ENCODE peak calls at places on chromosome 16, in four cellular contexts. One of them, this sample, is unnamed.

GRCh38 chr16:58024673-58025350 is 742 bp upstream of the MMP15 start:
- DNase-seq in T-cell: no peak
- DNase-seq in stomach: peak
- DNase-seq in stromal cell of bone marrow: no peak
- DNase-seq in this sample: no peak

GRCh38 chr16:31502981-31503380 is 5.2 kb downstream of the RUSF1 start:
- DNase-seq in stromal cell of bone marrow: peak
- DNase-seq in T-cell: no peak
- DNase-seq in stomach: no peak
- DNase-seq in this sample: no peak

GRCh38 chr16:75317101-75317522 is 65.7 kb upstream of the BCAR1 start:
- DNase-seq in stomach: no peak
- DNase-seq in stromal cell of bone marrow: no peak
- DNase-seq in T-cell: no peak
- DNase-seq in this sample: no peak

GRCh38 chr16:392450-393027 is 4.5 kb upstream of the NME4 start:
- DNase-seq in stromal cell of bone marrow: no peak
- DNase-seq in stomach: no peak
- DNase-seq in T-cell: no peak
- DNase-seq in this sample: no peak

GRCh38 chr16:25011891-25012499 is 3.2 kb downstream of the ARHGAP17 start:
- DNase-seq in stomach: no peak
- DNase-seq in stromal cell of bone marrow: no peak
- DNase-seq in T-cell: no peak
- DNase-seq in this sample: no peak

GRCh38 chr16:17312100-17312732 is 158.5 kb downstream of the XYLT1 start:
- DNase-seq in T-cell: no peak
- DNase-seq in stomach: peak
- DNase-seq in stromal cell of bone marrow: no peak
- DNase-seq in this sample: no peak

GRCh38 chr16:29714972-29715371 is 30.8 kb downstream of the C16orf54 start:
- DNase-seq in T-cell: no peak
- DNase-seq in stomach: no peak
- DNase-seq in stromal cell of bone marrow: no peak
- DNase-seq in this sample: no peak

GRCh38 chr16:30351586-30352419 is 3.3 kb downstream of the CD2BP2 start:
- DNase-seq in stomach: peak
- DNase-seq in T-cell: no peak
- DNase-seq in stromal cell of bone marrow: peak
- DNase-seq in this sample: peak

GRCh38 chr16:89711601-89712475 is 8.9 kb downstream of the VPS9D1 start:
- DNase-seq in stromal cell of bone marrow: no peak
- DNase-seq in stomach: peak
- DNase-seq in T-cell: peak
- DNase-seq in this sample: no peak

GRCh38 chr16:4109250-4109736 is 6.9 kb downstream of the ADCY9 start:
- DNase-seq in stromal cell of bone marrow: no peak
- DNase-seq in stomach: no peak
- DNase-seq in T-cell: no peak
- DNase-seq in this sample: no peak

GRCh38 chr16:67533024-67533560 is 4.5 kb downstream of the RIPOR1 start:
- DNase-seq in stromal cell of bone marrow: no peak
- DNase-seq in T-cell: no peak
- DNase-seq in stomach: no peak
- DNase-seq in this sample: no peak

GRCh38 chr16:414395-415169 is 10.9 kb upstream of the RAB11FIP3 start:
- DNase-seq in T-cell: no peak
- DNase-seq in stomach: no peak
- DNase-seq in stromal cell of bone marrow: no peak
- DNase-seq in this sample: no peak

GRCh38 chr16:67652578-67653130 is 7.4 kb downstream of the ACD start:
- DNase-seq in T-cell: no peak
- DNase-seq in stomach: no peak
- DNase-seq in stromal cell of bone marrow: no peak
- DNase-seq in this sample: no peak

GRCh38 chr16:85197611-85198566 is 85.6 kb upstream of the CIBAR2 start:
- DNase-seq in stomach: no peak
- DNase-seq in T-cell: no peak
- DNase-seq in stromal cell of bone marrow: no peak
- DNase-seq in this sample: no peak

GRCh38 chr16:51062039-51062438 is 89.0 kb downstream of the SALL1 start:
- DNase-seq in stromal cell of bone marrow: no peak
- DNase-seq in stomach: no peak
- DNase-seq in T-cell: no peak
- DNase-seq in this sample: no peak

GRCh38 chr16:53922067-53922804 is 218.3 kb downstream of the FTO start:
- DNase-seq in T-cell: no peak
- DNase-seq in stomach: no peak
- DNase-seq in stromal cell of bone marrow: no peak
- DNase-seq in this sample: no peak

GRCh38 chr16:80751167-80751566 is 53.2 kb downstream of the CDYL2 start:
- DNase-seq in stromal cell of bone marrow: peak
- DNase-seq in stomach: no peak
- DNase-seq in T-cell: no peak
- DNase-seq in this sample: peak

GRCh38 chr16:28477311-28477920 is 5.3 kb upstream of the NPIPB7 start:
- DNase-seq in stromal cell of bone marrow: no peak
- DNase-seq in stomach: no peak
- DNase-seq in T-cell: no peak
- DNase-seq in this sample: no peak

GRCh38 chr16:77298638-77299360 is 99.6 kb downstream of the SYCE1L start:
- DNase-seq in stromal cell of bone marrow: peak
- DNase-seq in stomach: no peak
- DNase-seq in T-cell: no peak
- DNase-seq in this sample: peak

GRCh38 chr16:27776556-27776955 is 226.6 kb downstream of the KATNIP start:
- DNase-seq in T-cell: no peak
- DNase-seq in stomach: no peak
- DNase-seq in stromal cell of bone marrow: no peak
- DNase-seq in this sample: no peak

GRCh38 chr16:621526-622105 is 9.2 kb upstream of the WFIKKN1 start:
- DNase-seq in stomach: no peak
- DNase-seq in stromal cell of bone marrow: no peak
- DNase-seq in T-cell: no peak
- DNase-seq in this sample: no peak

GRCh38 chr16:1763521-1764511 is 7.5 kb downstream of the NME3 start:
- DNase-seq in stomach: no peak
- DNase-seq in stromal cell of bone marrow: no peak
- DNase-seq in T-cell: no peak
- DNase-seq in this sample: no peak

GRCh38 chr16:3979070-3979469 is 98.6 kb upstream of the CREBBP start:
- DNase-seq in T-cell: no peak
- DNase-seq in stomach: no peak
- DNase-seq in stromal cell of bone marrow: no peak
- DNase-seq in this sample: no peak